ENCODE peak calls at places on chromosomes 3 and 15, in nine cellular contexts. C, A, J, Z, G, M, W, R and V are unnamed samples.

GRCh38 chr3:38137615-38138346 is 680 bp upstream of the MYD88 start:
- DNase-seq in G (no peak), W (peak), Z (peak), M (no peak), J (peak), C (no peak), A (peak), R (no peak), V (no peak)

GRCh38 chr3:173403376-173403775 is 5.8 kb downstream of the NLGN1 start:
- DNase-seq in W (no peak), R (no peak), J (no peak), G (no peak), C (peak), A (no peak), Z (no peak), M (no peak), V (no peak)

GRCh38 chr15:26661727-26662126 is 111.1 kb downstream of the GABRB3 start:
- DNase-seq in C (no peak), A (no peak), W (no peak), R (no peak), M (no peak), Z (no peak), J (no peak), G (no peak), V (no peak)

GRCh38 chr15:33932734-33933133 is 35.6 kb upstream of the CHRM5 start:
- DNase-seq in M (no peak), Z (no peak), G (no peak), A (no peak), C (no peak), R (no peak), W (no peak), J (no peak), V (no peak)

GRCh38 chr3:156480949-156481348 is 74.0 kb downstream of the SSR3 start:
- DNase-seq in Z (no peak), J (no peak), M (no peak), R (no peak), G (no peak), W (no peak), C (no peak), A (no peak), V (no peak)

GRCh38 chr15:71761649-71762048 is 48.7 kb upstream of the NR2E3 start:
- DNase-seq in A (no peak), C (peak), J (no peak), Z (peak), G (peak), R (peak), W (no peak), M (no peak), V (no peak)

GRCh38 chr3:27729748-27730611 is 7.9 kb upstream of the EOMES start:
- DNase-seq in M (no peak), Z (no peak), A (no peak), J (no peak), G (no peak), R (no peak), C (no peak), W (no peak), V (no peak)

GRCh38 chr3:38001456-38002081 is 11.0 kb downstream of the VILL start:
- DNase-seq in R (peak), J (no peak), M (no peak), Z (peak), W (peak), A (peak), G (peak), C (no peak), V (no peak)

GRCh38 chr15:61474796-61475195 is 245.7 kb upstream of the RORA start:
- DNase-seq in A (no peak), R (no peak), Z (no peak), C (no peak), G (no peak), J (no peak), W (no peak), M (no peak), V (no peak)

GRCh38 chr15:90037961-90038633 is 37.0 kb downstream of the ZNF710 start:
- DNase-seq in M (no peak), R (no peak), Z (no peak), J (no peak), C (peak), W (peak), A (no peak), G (no peak), V (no peak)

GRCh38 chr15:67902579-67902979 is 62.7 kb upstream of the RNU6-1 start:
- DNase-seq in W (no peak), M (no peak), C (no peak), A (no peak), J (no peak), G (no peak), Z (no peak), R (no peak), V (no peak)

GRCh38 chr3:50583897-50584296 is 14.6 kb downstream of the HEMK1 start:
- DNase-seq in R (no peak), M (peak), G (peak), J (no peak), W (no peak), A (peak), Z (no peak), C (no peak), V (peak)

GRCh38 chr3:52293491-52294319 is 6.1 kb downstream of the GLYCTK start:
- DNase-seq in M (no peak), R (no peak), J (no peak), G (no peak), W (peak), A (no peak), Z (no peak), C (no peak), V (no peak)

GRCh38 chr3:2875699-2876098 is 234.5 kb downstream of the IL5RA start:
- DNase-seq in C (no peak), G (no peak), Z (no peak), A (no peak), W (no peak), M (no peak), J (no peak), R (no peak), V (no peak)

GRCh38 chr3:49747792-49748480 is 24.2 kb upstream of the GMPPB start:
- DNase-seq in Z (no peak), R (no peak), G (no peak), M (no peak), W (no peak), J (no peak), A (no peak), C (peak), V (no peak)

GRCh38 chr3:27311400-27311799 is 57.8 kb downstream of the NEK10 start:
- DNase-seq in G (no peak), J (no peak), W (no peak), C (peak), R (peak), M (no peak), Z (no peak), A (no peak), V (no peak)

GRCh38 chr15:56950979-56951378 is 32.5 kb downstream of the TCF12 start:
- DNase-seq in W (no peak), Z (no peak), J (no peak), R (no peak), G (no peak), A (no peak), M (no peak), C (no peak), V (no peak)

GRCh38 chr3:138673641-138674040 is 65.1 kb downstream of the FAIM start:
- DNase-seq in R (no peak), A (no peak), W (no peak), M (no peak), G (no peak), J (no peak), Z (no peak), C (peak), V (no peak)

GRCh38 chr3:62497156-62497555 is 123.8 kb upstream of the FEZF2 start:
- DNase-seq in W (no peak), R (no peak), G (no peak), M (no peak), Z (no peak), J (no peak), A (no peak), C (no peak), V (no peak)

GRCh38 chr3:2477635-2478034 is 379.0 kb downstream of the CNTN4 start:
- DNase-seq in G (no peak), R (no peak), M (no peak), Z (no peak), J (no peak), W (no peak), C (no peak), A (no peak), V (no peak)

GRCh38 chr15:66830358-66830757 is 128.3 kb downstream of the SMAD6 start:
- DNase-seq in A (no peak), J (no peak), G (peak), R (no peak), W (no peak), M (no peak), C (peak), Z (no peak), V (no peak)

GRCh38 chr3:70120360-70120966 is 120.9 kb downstream of the SAMMSON start:
- DNase-seq in C (peak), Z (peak), G (peak), A (peak), J (no peak), W (peak), M (peak), R (peak), V (peak)

GRCh38 chr15:74158855-74159650 is 14.5 kb upstream of the ISLR start:
- DNase-seq in A (no peak), J (no peak), M (no peak), G (no peak), Z (no peak), R (no peak), C (no peak), W (no peak), V (no peak)

GRCh38 chr3:140948460-140949249 is 7.0 kb downstream of the SLC25A36 start:
- DNase-seq in W (no peak), J (no peak), A (no peak), M (no peak), R (no peak), G (no peak), C (no peak), Z (no peak), V (no peak)

GRCh38 chr3:140942221-140943104 is 827 bp downstream of the SLC25A36 start:
- DNase-seq in Z (peak), W (peak), R (peak), G (peak), C (peak), M (peak), A (peak), J (peak), V (peak)

GRCh38 chr3:140941434-140942220 is at the start of gene SLC25A36:
- DNase-seq in Z (peak), R (peak), C (peak), J (peak), M (peak), A (peak), G (peak), W (peak), V (peak)

GRCh38 chr3:140941090-140941433 is 574 bp upstream of the SLC25A36 start:
- DNase-seq in Z (no peak), G (no peak), W (no peak), J (no peak), R (no peak), A (no peak), M (no peak), C (no peak), V (no peak)

GRCh38 chr3:140943781-140944547 is 2.3 kb downstream of the SLC25A36 start:
- DNase-seq in J (no peak), A (no peak), M (no peak), Z (no peak), G (no peak), W (no peak), R (no peak), C (no peak), V (no peak)
- TF ChIP-seq POLR2A in J (no peak), A (no peak), M (no peak), Z (no peak), G (no peak), W (no peak), R (no peak), C (no peak), V (no peak)

GRCh38 chr15:77112819-77113569 is 42.1 kb upstream of the TSPAN3 start:
- DNase-seq in C (no peak), A (no peak), M (no peak), W (no peak), Z (peak), R (no peak), J (no peak), G (no peak), V (peak)
- TF ChIP-seq CTCF in C (no peak), A (no peak), M (no peak), W (no peak), Z (no peak), R (no peak), J (no peak), G (no peak), V (no peak)

DNA sequence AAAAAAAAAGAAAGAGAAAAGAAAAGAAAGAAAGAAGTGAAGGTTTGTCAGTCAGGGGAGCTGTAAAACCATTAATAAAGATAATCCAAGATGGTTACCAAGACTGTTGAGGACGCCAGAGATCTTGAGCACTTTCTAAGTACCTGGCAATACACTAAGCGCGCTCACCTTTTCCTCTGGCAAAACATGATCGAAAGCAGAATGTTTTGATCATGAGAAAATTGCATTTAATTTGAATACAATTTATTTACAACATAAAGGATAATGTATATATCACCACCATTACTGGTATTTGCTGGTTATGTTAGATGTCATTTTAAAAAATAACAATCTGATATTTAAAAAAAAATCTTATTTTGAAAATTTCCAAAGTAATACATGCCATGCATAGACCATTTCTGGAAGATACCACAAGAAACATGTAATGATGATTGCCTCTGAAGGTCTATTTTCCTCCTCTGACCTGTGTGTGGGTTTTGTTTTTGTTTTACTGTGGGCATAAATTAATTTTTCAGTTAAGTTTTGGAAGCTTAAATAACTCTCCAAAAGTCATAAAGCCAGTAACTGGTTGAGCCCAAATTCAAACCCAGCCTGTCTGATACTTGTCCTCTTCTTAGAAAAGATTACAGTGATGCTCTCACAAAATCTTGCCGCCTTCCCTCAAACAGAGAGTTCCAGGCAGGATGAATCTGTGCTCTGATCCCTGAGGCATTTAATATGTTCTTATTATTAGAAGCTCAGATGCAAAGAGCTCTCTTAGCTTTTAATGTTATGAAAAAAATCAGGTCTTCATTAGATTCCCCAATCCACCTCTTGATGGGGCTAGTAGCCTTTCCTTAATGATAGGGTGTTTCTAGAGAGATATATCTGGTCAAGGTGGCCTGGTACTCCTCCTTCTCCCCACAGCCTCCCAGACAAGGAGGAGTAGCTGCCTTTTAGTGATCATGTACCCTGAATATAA is 2.0 kb downstream of the B2M start:
- DNase-seq in Z (no peak), R (peak), C (peak), J (no peak), A (no peak), M (no peak), W (no peak), G (no peak), V (no peak)
- H3K4me3 ChIP-seq in Z (peak), R (peak), C (peak), J (peak), A (peak), M (peak), W (peak), G (peak), V (peak)

GRCh38 chr3:127389415-127389814 is 101.6 kb upstream of the PRR20G start:
- DNase-seq in Z (no peak), C (no peak), G (no peak), R (no peak), W (peak), A (no peak), M (no peak), J (no peak), V (no peak)
- TF ChIP-seq POLR2A in Z (no peak), C (no peak), G (no peak), R (no peak), W (no peak), A (no peak), M (no peak), J (no peak), V (no peak)